ENCODE peak calls at places on chromosomes 2 and 18, in eight cellular contexts. One of them, this sample, is unnamed. For H3K4me1, the result is how much of the 10 kb centered on the place peaks cover.

GRCh38 chr2:109654316-109655050 is 40.3 kb downstream of the SOWAHC start:
- DNase-seq in OCI-LY7: no peak
- DNase-seq in lower lobe of right lung: no peak
- DNase-seq in ascending aorta: no peak
- DNase-seq in fibroblast of lung: no peak
- DNase-seq in uterus: no peak
- DNase-seq in thyroid gland: peak
- DNase-seq in neuronal stem cell: no peak
- DNase-seq in this sample: no peak

GRCh38 chr2:54894467-54894866 is 155.8 kb downstream of the RTN4 start:
- DNase-seq in OCI-LY7: no peak
- DNase-seq in ascending aorta: no peak
- DNase-seq in fibroblast of lung: no peak
- DNase-seq in thyroid gland: peak
- DNase-seq in lower lobe of right lung: no peak
- DNase-seq in uterus: no peak
- DNase-seq in neuronal stem cell: no peak
- DNase-seq in this sample: no peak

GRCh38 chr18:79507546-79508480 is 112.1 kb downstream of the NFATC1 start:
- DNase-seq in lower lobe of right lung: peak
- DNase-seq in thyroid gland: peak
- DNase-seq in OCI-LY7: no peak
- DNase-seq in ascending aorta: no peak
- DNase-seq in fibroblast of lung: peak
- DNase-seq in neuronal stem cell: no peak
- DNase-seq in uterus: peak
- DNase-seq in this sample: peak

GRCh38 chr2:117942958-117943672 is 70.8 kb downstream of the CCDC93 start:
- DNase-seq in thyroid gland: peak
- DNase-seq in uterus: no peak
- DNase-seq in neuronal stem cell: no peak
- DNase-seq in lower lobe of right lung: no peak
- DNase-seq in fibroblast of lung: peak
- DNase-seq in ascending aorta: no peak
- DNase-seq in OCI-LY7: no peak
- DNase-seq in this sample: peak

GRCh38 chr2:113202305-113203216 is 28.8 kb downstream of the PSD4 start:
- DNase-seq in fibroblast of lung: no peak
- DNase-seq in uterus: no peak
- DNase-seq in lower lobe of right lung: no peak
- DNase-seq in neuronal stem cell: peak
- DNase-seq in OCI-LY7: peak
- DNase-seq in ascending aorta: no peak
- DNase-seq in thyroid gland: peak
- DNase-seq in this sample: no peak

GRCh38 chr18:62732631-62733030 is 17.3 kb downstream of the PHLPP1 start:
- DNase-seq in neuronal stem cell: no peak
- DNase-seq in lower lobe of right lung: no peak
- DNase-seq in OCI-LY7: no peak
- DNase-seq in fibroblast of lung: no peak
- DNase-seq in thyroid gland: no peak
- DNase-seq in ascending aorta: no peak
- DNase-seq in uterus: no peak
- DNase-seq in this sample: no peak

GRCh38 chr2:232464534-232464865 is 8.5 kb downstream of the ALPI start:
- DNase-seq in lower lobe of right lung: peak
- DNase-seq in fibroblast of lung: no peak
- DNase-seq in OCI-LY7: no peak
- DNase-seq in uterus: no peak
- DNase-seq in neuronal stem cell: no peak
- DNase-seq in ascending aorta: no peak
- DNase-seq in thyroid gland: no peak
- DNase-seq in this sample: no peak

GRCh38 chr2:62539892-62540785 is 34.1 kb upstream of the TMEM17 start:
- DNase-seq in lower lobe of right lung: no peak
- DNase-seq in fibroblast of lung: no peak
- DNase-seq in thyroid gland: no peak
- DNase-seq in neuronal stem cell: no peak
- DNase-seq in uterus: no peak
- DNase-seq in OCI-LY7: no peak
- DNase-seq in ascending aorta: no peak
- DNase-seq in this sample: no peak

GRCh38 chr2:12502759-12503158 is 214.0 kb upstream of the TRIB2 start:
- DNase-seq in ascending aorta: no peak
- DNase-seq in thyroid gland: no peak
- DNase-seq in OCI-LY7: no peak
- DNase-seq in uterus: no peak
- DNase-seq in lower lobe of right lung: no peak
- DNase-seq in neuronal stem cell: no peak
- DNase-seq in fibroblast of lung: no peak
- DNase-seq in this sample: no peak

GRCh38 chr2:237603718-237604362 is 13.3 kb upstream of the RAB17 start:
- DNase-seq in thyroid gland: peak
- DNase-seq in neuronal stem cell: no peak
- DNase-seq in uterus: no peak
- DNase-seq in fibroblast of lung: peak
- DNase-seq in lower lobe of right lung: no peak
- DNase-seq in ascending aorta: no peak
- DNase-seq in OCI-LY7: peak
- DNase-seq in this sample: peak

GRCh38 chr2:174247474-174248186 is 702 bp downstream of the OLA1 start:
- DNase-seq in OCI-LY7: peak
- DNase-seq in uterus: no peak
- DNase-seq in ascending aorta: no peak
- DNase-seq in lower lobe of right lung: no peak
- DNase-seq in fibroblast of lung: peak
- DNase-seq in thyroid gland: peak
- DNase-seq in neuronal stem cell: no peak
- DNase-seq in this sample: peak

GRCh38 chr2:18232731-18233438 is 327.6 kb downstream of the RDH14 start:
- DNase-seq in neuronal stem cell: no peak
- DNase-seq in lower lobe of right lung: no peak
- DNase-seq in ascending aorta: no peak
- DNase-seq in OCI-LY7: no peak
- DNase-seq in fibroblast of lung: peak
- DNase-seq in uterus: no peak
- DNase-seq in thyroid gland: no peak
- DNase-seq in this sample: peak

GRCh38 chr2:210287301-210287700 is 27.7 kb downstream of the MYL1 start:
- DNase-seq in lower lobe of right lung: no peak
- DNase-seq in fibroblast of lung: no peak
- DNase-seq in neuronal stem cell: no peak
- DNase-seq in ascending aorta: no peak
- DNase-seq in thyroid gland: no peak
- DNase-seq in uterus: no peak
- DNase-seq in OCI-LY7: no peak
- DNase-seq in this sample: no peak

GRCh38 chr2:168962636-168963035 is 61.5 kb downstream of the G6PC2 start:
- DNase-seq in uterus: no peak
- DNase-seq in thyroid gland: no peak
- DNase-seq in neuronal stem cell: no peak
- DNase-seq in ascending aorta: no peak
- DNase-seq in fibroblast of lung: no peak
- DNase-seq in lower lobe of right lung: no peak
- DNase-seq in OCI-LY7: no peak
- DNase-seq in this sample: peak

GRCh38 chr2:200797242-200797770 is 14.4 kb upstream of the BZW1 start:
- DNase-seq in uterus: no peak
- DNase-seq in neuronal stem cell: no peak
- DNase-seq in OCI-LY7: no peak
- DNase-seq in fibroblast of lung: peak
- DNase-seq in thyroid gland: no peak
- DNase-seq in ascending aorta: no peak
- DNase-seq in lower lobe of right lung: no peak
- DNase-seq in this sample: no peak

GRCh38 chr2:11498543-11499034 is 32.6 kb upstream of the E2F6 start:
- DNase-seq in fibroblast of lung: peak
- DNase-seq in thyroid gland: peak
- DNase-seq in lower lobe of right lung: no peak
- DNase-seq in ascending aorta: no peak
- DNase-seq in neuronal stem cell: no peak
- DNase-seq in OCI-LY7: no peak
- DNase-seq in uterus: peak
- DNase-seq in this sample: peak

GRCh38 chr18:27599202-27599829 is 414.2 kb upstream of the CHST9 start:
- DNase-seq in fibroblast of lung: peak
- DNase-seq in thyroid gland: peak
- DNase-seq in uterus: peak
- DNase-seq in ascending aorta: no peak
- DNase-seq in neuronal stem cell: peak
- DNase-seq in lower lobe of right lung: no peak
- DNase-seq in OCI-LY7: peak
- DNase-seq in this sample: peak
- H3K4me1 ChIP-seq in fibroblast of lung: under half
- H3K4me1 ChIP-seq in thyroid gland: under half
- H3K4me1 ChIP-seq in uterus: under half
- H3K4me1 ChIP-seq in ascending aorta: under half
- H3K4me1 ChIP-seq in neuronal stem cell: under half
- H3K4me1 ChIP-seq in lower lobe of right lung: under half
- H3K4me1 ChIP-seq in OCI-LY7: under half
- H3K4me1 ChIP-seq in this sample: under half

DNA sequence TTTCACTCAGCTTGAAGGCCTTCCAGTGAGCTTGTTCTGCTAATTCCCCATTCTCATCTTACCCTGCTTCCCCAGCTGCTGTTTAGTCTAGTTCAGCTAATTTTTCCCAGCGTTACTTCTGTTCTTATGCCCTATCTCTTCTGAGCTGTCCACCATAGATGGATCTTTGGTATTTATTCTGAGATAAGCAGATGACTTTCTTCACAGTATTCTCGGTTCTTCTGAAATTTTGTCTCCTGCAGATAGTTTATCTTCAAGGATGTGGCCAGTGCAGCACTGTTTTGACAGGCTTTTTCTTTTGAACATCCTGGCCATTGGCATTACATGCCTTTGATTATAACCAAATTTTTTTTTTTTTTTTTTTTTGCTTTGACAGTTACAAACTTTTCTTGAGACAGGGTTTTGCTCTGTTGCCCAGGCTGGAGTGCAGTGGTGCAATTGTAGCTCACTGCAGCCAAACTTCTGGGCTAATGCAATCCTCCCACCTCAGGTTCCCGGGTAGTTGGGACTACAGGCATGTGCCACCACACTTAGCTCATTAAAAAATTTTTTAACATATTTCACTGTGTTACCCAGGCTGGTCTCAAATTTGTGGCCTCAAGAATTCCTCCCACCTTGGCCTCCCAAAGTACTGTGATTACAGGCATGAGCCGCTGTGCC is 134.3 kb downstream of the WDSUB1 start:
- DNase-seq in fibroblast of lung: no peak
- DNase-seq in OCI-LY7: no peak
- DNase-seq in uterus: no peak
- DNase-seq in ascending aorta: no peak
- DNase-seq in thyroid gland: peak
- DNase-seq in lower lobe of right lung: no peak
- DNase-seq in neuronal stem cell: no peak
- DNase-seq in this sample: no peak
- H3K4me1 ChIP-seq in fibroblast of lung: under half
- H3K4me1 ChIP-seq in OCI-LY7: under half
- H3K4me1 ChIP-seq in uterus: under half
- H3K4me1 ChIP-seq in ascending aorta: under half
- H3K4me1 ChIP-seq in thyroid gland: half or more
- H3K4me1 ChIP-seq in lower lobe of right lung: half or more
- H3K4me1 ChIP-seq in neuronal stem cell: under half
- H3K4me1 ChIP-seq in this sample: under half

GRCh38 chr2:239192975-239193374 is 207.8 kb downstream of the HDAC4 start:
- DNase-seq in fibroblast of lung: no peak
- DNase-seq in ascending aorta: no peak
- DNase-seq in OCI-LY7: no peak
- DNase-seq in thyroid gland: no peak
- DNase-seq in lower lobe of right lung: no peak
- DNase-seq in neuronal stem cell: no peak
- DNase-seq in uterus: no peak
- DNase-seq in this sample: no peak
- H3K4me1 ChIP-seq in fibroblast of lung: under half
- H3K4me1 ChIP-seq in ascending aorta: under half
- H3K4me1 ChIP-seq in OCI-LY7: under half
- H3K4me1 ChIP-seq in thyroid gland: under half
- H3K4me1 ChIP-seq in lower lobe of right lung: under half
- H3K4me1 ChIP-seq in neuronal stem cell: under half
- H3K4me1 ChIP-seq in uterus: under half
- H3K4me1 ChIP-seq in this sample: under half

DNA sequence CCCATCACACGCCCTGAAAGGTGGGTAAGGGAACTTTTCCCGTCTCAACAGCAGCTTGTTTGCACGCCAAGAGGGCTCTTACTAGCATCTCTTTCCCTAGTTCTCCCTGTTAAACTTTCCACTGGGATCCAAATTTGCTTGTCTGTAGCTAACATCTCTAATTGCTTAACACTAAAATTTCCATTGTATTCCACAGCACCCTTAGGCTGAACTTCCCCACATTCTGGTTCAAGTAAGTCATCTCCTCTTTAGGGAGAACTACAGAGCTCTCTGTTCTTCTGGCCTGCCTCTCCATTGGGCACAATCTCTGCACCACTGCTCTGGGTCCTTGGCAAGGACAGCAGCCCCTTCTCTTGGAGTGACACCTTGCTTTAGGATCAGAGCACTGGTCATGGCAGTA is 24.0 kb downstream of the UNC50 start:
- DNase-seq in OCI-LY7: no peak
- DNase-seq in uterus: no peak
- DNase-seq in neuronal stem cell: no peak
- DNase-seq in fibroblast of lung: no peak
- DNase-seq in lower lobe of right lung: no peak
- DNase-seq in ascending aorta: no peak
- DNase-seq in thyroid gland: no peak
- DNase-seq in this sample: no peak
- H3K4me1 ChIP-seq in OCI-LY7: under half
- H3K4me1 ChIP-seq in uterus: under half
- H3K4me1 ChIP-seq in neuronal stem cell: under half
- H3K4me1 ChIP-seq in fibroblast of lung: under half
- H3K4me1 ChIP-seq in lower lobe of right lung: under half
- H3K4me1 ChIP-seq in ascending aorta: under half
- H3K4me1 ChIP-seq in thyroid gland: under half
- H3K4me1 ChIP-seq in this sample: under half

GRCh38 chr2:126264625-126265024 is 391.3 kb upstream of the GYPC start:
- DNase-seq in neuronal stem cell: no peak
- DNase-seq in thyroid gland: no peak
- DNase-seq in OCI-LY7: no peak
- DNase-seq in lower lobe of right lung: no peak
- DNase-seq in fibroblast of lung: no peak
- DNase-seq in ascending aorta: no peak
- DNase-seq in uterus: no peak
- DNase-seq in this sample: no peak
- H3K4me1 ChIP-seq in neuronal stem cell: under half
- H3K4me1 ChIP-seq in thyroid gland: under half
- H3K4me1 ChIP-seq in OCI-LY7: under half
- H3K4me1 ChIP-seq in lower lobe of right lung: under half
- H3K4me1 ChIP-seq in fibroblast of lung: under half
- H3K4me1 ChIP-seq in ascending aorta: under half
- H3K4me1 ChIP-seq in uterus: under half
- H3K4me1 ChIP-seq in this sample: under half

DNA sequence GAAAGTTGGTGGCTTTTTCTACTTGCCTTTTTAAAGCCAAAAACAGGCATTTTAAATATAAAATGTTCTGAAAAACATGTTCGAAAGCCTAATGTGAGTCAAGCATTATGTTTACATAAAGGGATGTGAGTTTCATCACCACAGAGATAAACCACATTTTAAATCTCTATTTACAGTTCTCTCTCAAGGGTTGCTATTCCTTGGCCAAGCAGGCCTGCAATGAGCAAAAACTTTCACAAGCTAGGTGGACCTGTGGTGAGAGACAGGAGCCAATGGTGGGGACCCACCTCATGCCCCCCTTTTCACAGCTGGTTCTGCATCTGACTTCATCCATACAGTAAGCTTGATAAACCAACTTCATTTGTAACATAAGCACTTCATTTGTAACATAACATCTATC is 65.1 kb downstream of the CUL3 start:
- DNase-seq in fibroblast of lung: peak
- DNase-seq in neuronal stem cell: no peak
- DNase-seq in OCI-LY7: peak
- DNase-seq in thyroid gland: no peak
- DNase-seq in ascending aorta: no peak
- DNase-seq in lower lobe of right lung: no peak
- DNase-seq in uterus: no peak
- DNase-seq in this sample: peak
- H3K4me1 ChIP-seq in fibroblast of lung: under half
- H3K4me1 ChIP-seq in neuronal stem cell: under half
- H3K4me1 ChIP-seq in OCI-LY7: half or more
- H3K4me1 ChIP-seq in thyroid gland: under half
- H3K4me1 ChIP-seq in ascending aorta: under half
- H3K4me1 ChIP-seq in lower lobe of right lung: half or more
- H3K4me1 ChIP-seq in uterus: under half
- H3K4me1 ChIP-seq in this sample: under half

This sample was measured in PC-3.